ENCODE peak calls at places on chromosomes 4 and X, in four cellular contexts. One of them, this sample, is unnamed.

GRCh38 chr4:80295331-80295730 is 28.9 kb downstream of the FGF5 start:
- DNase-seq in hepatocyte: no peak
- DNase-seq in lower leg skin: no peak
- DNase-seq in MM.1S: no peak
- DNase-seq in this sample: no peak

GRCh38 chr4:69321153-69321729 is 41.0 kb downstream of the UGT2B28 start:
- DNase-seq in hepatocyte: no peak
- DNase-seq in lower leg skin: peak; percentile 21
- DNase-seq in MM.1S: peak; percentile 79
- DNase-seq in this sample: no peak

GRCh38 chrX:153347530-153347929 is 13.6 kb downstream of the ZNF275 start:
- DNase-seq in hepatocyte: no peak
- DNase-seq in lower leg skin: no peak
- DNase-seq in MM.1S: no peak
- DNase-seq in this sample: no peak

GRCh38 chr4:135368826-135369225 is 1167.2 kb upstream of the PABPC4L start:
- DNase-seq in hepatocyte: no peak
- DNase-seq in lower leg skin: no peak
- DNase-seq in MM.1S: no peak
- DNase-seq in this sample: no peak

GRCh38 chr4:1082215-1083182 is 30.9 kb downstream of the RNF212 start:
- DNase-seq in hepatocyte: peak; percentile 62
- DNase-seq in lower leg skin: peak; percentile 82
- DNase-seq in MM.1S: peak; percentile 15
- DNase-seq in this sample: no peak

GRCh38 chr4:3074846-3075651 is 568 bp downstream of the HTT start:
- DNase-seq in hepatocyte: peak; percentile 89
- DNase-seq in lower leg skin: peak; percentile 43
- DNase-seq in MM.1S: peak; percentile 18
- DNase-seq in this sample: peak; percentile 89

GRCh38 chr4:19486400-19486799 is 765.3 kb upstream of the SLIT2 start:
- DNase-seq in hepatocyte: no peak
- DNase-seq in lower leg skin: no peak
- DNase-seq in MM.1S: no peak
- DNase-seq in this sample: no peak

GRCh38 chr4:183905593-183906485 is 732 bp downstream of the STOX2 start:
- DNase-seq in hepatocyte: peak; percentile 50
- DNase-seq in lower leg skin: no peak
- DNase-seq in MM.1S: no peak
- DNase-seq in this sample: no peak

GRCh38 chrX:1138476-1138875 is 74.0 kb downstream of the CRLF2 start:
- DNase-seq in hepatocyte: no peak
- DNase-seq in lower leg skin: no peak
- DNase-seq in MM.1S: no peak
- DNase-seq in this sample: no peak

GRCh38 chr4:123350191-123350544 is 46.4 kb upstream of the SPRY1 start:
- DNase-seq in hepatocyte: peak; percentile 82
- DNase-seq in lower leg skin: peak; percentile 50
- DNase-seq in MM.1S: no peak
- DNase-seq in this sample: peak; percentile 32

GRCh38 chr4:146932111-146932510 is 13.6 kb downstream of the TTC29 start:
- DNase-seq in hepatocyte: no peak
- DNase-seq in lower leg skin: no peak
- DNase-seq in MM.1S: no peak
- DNase-seq in this sample: no peak

GRCh38 chr4:53514509-53514908 is 76.8 kb downstream of the LNX1 start:
- DNase-seq in hepatocyte: no peak
- DNase-seq in lower leg skin: no peak
- DNase-seq in MM.1S: no peak
- DNase-seq in this sample: no peak

GRCh38 chrX:139831689-139832456 is 101.0 kb downstream of the ATP11C start:
- DNase-seq in hepatocyte: peak; percentile 17
- DNase-seq in lower leg skin: peak; percentile 15
- DNase-seq in MM.1S: peak; percentile 23
- DNase-seq in this sample: peak; percentile 38

GRCh38 chr4:27819261-27819660 is 958.6 kb downstream of the STIM2 start:
- DNase-seq in hepatocyte: no peak
- DNase-seq in lower leg skin: no peak
- DNase-seq in MM.1S: no peak
- DNase-seq in this sample: no peak

GRCh38 chr4:159248383-159249178 is 145.7 kb downstream of the RAPGEF2 start:
- DNase-seq in hepatocyte: peak; percentile 54
- DNase-seq in lower leg skin: no peak
- DNase-seq in MM.1S: no peak
- DNase-seq in this sample: no peak

GRCh38 chr4:762211-763190 is 56.9 kb downstream of the PCGF3 start:
- DNase-seq in hepatocyte: peak; percentile 55
- DNase-seq in lower leg skin: no peak
- DNase-seq in MM.1S: no peak
- DNase-seq in this sample: no peak

GRCh38 chrX:2538016-2538415 is 37.2 kb upstream of the DHRSX start:
- DNase-seq in hepatocyte: no peak
- DNase-seq in lower leg skin: no peak
- DNase-seq in MM.1S: no peak
- DNase-seq in this sample: no peak

GRCh38 chr4:142474398-142475087 is 371.6 kb downstream of the INPP4B start:
- DNase-seq in hepatocyte: no peak
- DNase-seq in lower leg skin: no peak
- DNase-seq in MM.1S: peak; percentile 97
- DNase-seq in this sample: peak; percentile 46

GRCh38 chrX:40448793-40449192 is 132.0 kb upstream of the ATP6AP2 start:
- DNase-seq in hepatocyte: no peak
- DNase-seq in lower leg skin: no peak
- DNase-seq in MM.1S: no peak
- DNase-seq in this sample: no peak

GRCh38 chrX:41616935-41617334 is 71.8 kb upstream of the GPR34 start:
- DNase-seq in hepatocyte: no peak
- DNase-seq in lower leg skin: no peak
- DNase-seq in MM.1S: no peak
- DNase-seq in this sample: no peak

GRCh38 chr4:76539979-76540378 is 105.0 kb downstream of the SHROOM3 start:
- DNase-seq in hepatocyte: peak; percentile 21
- DNase-seq in lower leg skin: no peak
- DNase-seq in MM.1S: no peak
- DNase-seq in this sample: no peak

GRCh38 chrX:109632906-109633504 is 8.0 kb upstream of the KCNE5 start:
- DNase-seq in hepatocyte: peak; percentile 30
- DNase-seq in lower leg skin: no peak
- DNase-seq in MM.1S: peak; percentile 6
- DNase-seq in this sample: no peak

GRCh38 chrX:13855689-13856425 is 39.0 kb upstream of the GPM6B start:
- DNase-seq in hepatocyte: no peak
- DNase-seq in lower leg skin: no peak
- DNase-seq in MM.1S: peak; percentile 27
- DNase-seq in this sample: peak; percentile 28

GRCh38 chr4:116015549-116015948 is 902.1 kb upstream of the NDST4 start:
- DNase-seq in hepatocyte: no peak
- DNase-seq in lower leg skin: no peak
- DNase-seq in MM.1S: no peak
- DNase-seq in this sample: no peak
- H3K4me3 ChIP-seq in hepatocyte: no peak overlapping the region
- H3K4me3 ChIP-seq in lower leg skin: no peak overlapping the region
- H3K4me3 ChIP-seq in MM.1S: no peak overlapping the region
- H3K4me3 ChIP-seq in this sample: no peak overlapping the region

DNA sequence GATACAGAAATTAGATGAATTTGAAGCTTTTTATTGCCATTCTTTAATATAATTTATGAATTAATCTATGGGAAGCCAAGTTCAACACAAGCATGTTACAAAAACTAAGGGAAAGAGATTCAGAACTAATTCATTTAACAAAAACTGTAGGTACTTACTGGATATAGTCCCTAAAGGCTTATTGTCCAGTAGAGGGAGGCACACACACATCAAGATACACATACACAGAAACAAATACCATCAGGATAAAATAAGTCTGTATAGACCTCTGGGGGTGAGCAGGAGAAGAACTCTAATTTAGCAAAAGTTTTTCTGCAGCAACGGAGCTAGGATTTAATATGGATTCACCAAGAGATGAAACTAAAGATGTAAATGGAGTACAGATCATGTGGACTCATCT is 83.0 kb upstream of the IL13RA1 start:
- DNase-seq in hepatocyte: peak; percentile 29
- DNase-seq in lower leg skin: no peak
- DNase-seq in MM.1S: no peak
- DNase-seq in this sample: peak; percentile 2
- TF ChIP-seq CTCF in hepatocyte: peak; percentile 51
- TF ChIP-seq CTCF in lower leg skin: no peak
- TF ChIP-seq CTCF in MM.1S: peak; percentile 25
- TF ChIP-seq CTCF in this sample: no peak

GRCh38 chr4:153440475-153440874 is 25.7 kb upstream of the TMEM131L start:
- DNase-seq in hepatocyte: no peak
- DNase-seq in lower leg skin: no peak
- DNase-seq in MM.1S: no peak
- DNase-seq in this sample: peak; percentile 56

GRCh38 chr4:153434190-153434589 is 32.0 kb upstream of the TMEM131L start:
- DNase-seq in hepatocyte: no peak
- DNase-seq in lower leg skin: no peak
- DNase-seq in MM.1S: no peak
- DNase-seq in this sample: peak; percentile 18

GRCh38 chr4:153433753-153434105 is 32.4 kb upstream of the TMEM131L start:
- DNase-seq in hepatocyte: no peak
- DNase-seq in lower leg skin: no peak
- DNase-seq in MM.1S: no peak
- DNase-seq in this sample: no peak

GRCh38 chr4:153439831-153440230 is 26.3 kb upstream of the TMEM131L start:
- DNase-seq in hepatocyte: no peak
- DNase-seq in lower leg skin: no peak
- DNase-seq in MM.1S: no peak
- DNase-seq in this sample: no peak

DNA sequence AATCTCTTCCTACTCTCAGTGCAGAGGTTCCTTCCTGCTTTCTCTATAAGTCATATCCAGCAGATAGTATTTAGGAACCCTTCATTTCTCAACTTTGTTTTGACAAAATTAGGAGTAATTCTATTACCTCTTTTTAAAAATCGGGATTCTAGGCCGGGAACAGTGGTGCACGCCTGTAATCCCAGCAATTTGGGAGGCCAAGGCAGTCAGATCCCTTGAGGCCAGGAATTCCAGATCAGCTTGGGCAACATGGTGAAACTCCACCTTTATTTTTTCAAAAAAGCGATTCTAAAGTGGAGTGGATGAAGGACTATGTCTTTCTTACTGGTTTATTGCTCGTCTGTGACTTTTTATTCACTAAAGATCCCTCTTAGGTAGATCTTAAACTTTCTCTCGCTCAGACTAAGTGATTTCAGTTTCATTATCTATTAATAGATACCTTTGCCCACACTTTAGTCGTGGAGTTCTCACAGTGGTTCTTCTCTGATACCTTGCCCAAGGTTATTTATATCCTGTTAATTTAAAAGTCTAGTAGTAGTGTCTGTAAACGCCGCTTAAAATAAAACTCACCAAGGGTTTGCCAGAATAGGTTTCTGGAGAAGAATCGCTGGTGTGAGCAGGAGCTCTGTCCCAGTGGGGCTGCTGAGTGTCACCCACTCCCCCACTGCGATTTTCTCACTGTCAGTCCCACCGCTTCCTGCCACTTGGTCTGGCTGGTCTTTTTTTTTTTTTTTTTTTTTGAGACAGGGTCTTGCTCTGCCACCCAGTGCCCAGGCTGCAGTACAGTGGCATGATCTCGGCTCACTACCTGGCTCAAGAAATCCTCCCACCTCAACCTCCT is 27.0 kb upstream of the TMEM131L start:
- DNase-seq in hepatocyte: no peak
- DNase-seq in lower leg skin: no peak
- DNase-seq in MM.1S: peak; percentile 87
- DNase-seq in this sample: peak; percentile 76
- H3K4me3 ChIP-seq in hepatocyte: no peak overlapping the region
- H3K4me3 ChIP-seq in lower leg skin: no peak overlapping the region
- H3K4me3 ChIP-seq in MM.1S: peak overlapping the region; percentile 40
- H3K4me3 ChIP-seq in this sample: peak overlapping the region; percentile 61

DNA sequence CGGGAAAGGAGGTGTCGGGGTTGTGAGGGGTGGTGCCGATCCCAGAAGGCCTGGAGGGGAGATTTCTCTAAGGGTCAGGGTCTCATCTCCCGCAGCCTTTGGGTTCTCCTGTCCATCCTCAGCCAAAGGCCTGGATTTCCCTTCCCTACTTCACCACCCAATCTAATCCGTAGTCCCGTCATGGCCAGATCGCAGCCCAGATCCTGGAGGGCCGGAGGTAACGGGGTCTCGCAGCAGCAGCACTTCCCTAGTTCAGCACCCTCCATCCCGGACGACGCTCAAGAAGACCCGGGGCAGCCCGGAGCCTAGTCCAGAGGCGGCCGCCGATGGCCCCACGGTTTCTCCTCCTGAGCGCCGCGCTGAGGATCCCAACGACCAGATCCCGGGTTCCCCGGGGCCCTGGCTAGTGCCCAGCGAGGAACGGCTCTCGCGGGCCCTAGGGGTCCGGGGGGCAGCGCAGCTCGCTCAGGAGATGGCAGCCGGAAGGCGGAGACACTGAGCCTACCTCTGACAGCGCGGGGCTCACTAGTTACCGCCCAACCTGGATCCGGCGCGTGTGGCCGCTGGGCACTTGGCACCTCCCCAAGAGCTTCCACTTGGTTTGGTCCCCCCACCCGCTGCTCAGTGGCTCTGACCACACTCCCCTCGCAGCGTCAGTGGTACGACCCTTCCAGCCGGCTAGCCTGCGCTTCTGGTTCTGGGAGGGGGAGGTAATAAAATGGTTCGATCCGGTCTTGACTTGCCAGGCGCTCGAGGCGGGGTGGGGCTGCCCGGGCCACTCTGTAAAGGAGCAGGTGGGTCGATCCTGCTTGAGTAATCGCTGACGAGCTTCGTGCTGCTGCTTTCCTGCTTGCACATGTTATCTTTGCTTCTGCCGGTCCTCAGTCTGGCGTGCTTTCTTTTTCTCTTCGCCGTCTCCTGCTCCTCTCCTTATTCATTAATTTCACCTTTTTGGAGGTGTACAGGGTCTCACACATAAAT is 3.6 kb downstream of the MAGIX start:
- DNase-seq in hepatocyte: peak; percentile 88
- DNase-seq in lower leg skin: peak; percentile 71
- DNase-seq in MM.1S: peak; percentile 87
- DNase-seq in this sample: peak; percentile 87
- TF ChIP-seq CTCF in hepatocyte: peak; percentile 31
- TF ChIP-seq CTCF in lower leg skin: no peak
- TF ChIP-seq CTCF in MM.1S: peak; percentile 26
- TF ChIP-seq CTCF in this sample: peak; percentile 10

DNA sequence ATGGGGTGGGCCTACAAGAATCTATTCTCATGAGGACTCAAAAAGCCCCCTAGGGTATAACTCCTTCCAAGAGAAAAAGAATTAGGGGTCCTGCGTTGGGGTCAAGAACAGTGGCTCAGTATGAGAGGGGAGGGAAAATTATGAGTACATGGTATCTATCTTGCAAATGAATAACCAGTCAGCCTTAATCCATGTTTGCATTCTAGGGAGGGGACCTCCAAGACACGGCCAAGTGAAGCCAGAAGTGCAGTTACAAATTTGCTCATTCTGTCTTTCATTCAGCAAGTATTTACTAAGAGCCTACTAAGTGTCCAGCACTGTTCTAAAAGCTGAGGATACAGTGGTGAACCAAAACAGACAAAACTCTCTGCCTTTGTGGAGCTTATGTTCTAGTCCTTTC is 76.2 kb downstream of the COQ2 start:
- DNase-seq in hepatocyte: no peak
- DNase-seq in lower leg skin: no peak
- DNase-seq in MM.1S: no peak
- DNase-seq in this sample: no peak
- H3K4me3 ChIP-seq in hepatocyte: no peak overlapping the region
- H3K4me3 ChIP-seq in lower leg skin: no peak overlapping the region
- H3K4me3 ChIP-seq in MM.1S: no peak overlapping the region
- H3K4me3 ChIP-seq in this sample: no peak overlapping the region

This sample was measured in GM12865.